ENCODE peak calls at places on chromosome 12, in seven cellular contexts. F is psoas muscle, X is mammary epithelial cell, G is suprapubic skin, P is OCI-LY7, H is transverse colon, R is left ventricle myocardium inferior. U is an unnamed sample. For H3K4me1, the result is how much of the 10 kb centered on the place peaks cover.

GRCh38 chr12:113097716-113098427 is 37.7 kb downstream of the RASAL1 start:
- DNase-seq in F (no peak), X (no peak), G (no peak), P (no peak), H (no peak), R (peak), U (peak)

GRCh38 chr12:98595152-98595988 is 1.9 kb downstream of the SLC25A3 start:
- DNase-seq in F (no peak), X (peak), G (no peak), P (no peak), H (no peak), R (no peak), U (no peak)

GRCh38 chr12:66647034-66647691 is 31.7 kb downstream of the GRIP1 start:
- DNase-seq in F (no peak), X (peak), G (no peak), P (no peak), H (no peak), R (no peak), U (no peak)

GRCh38 chr12:104569348-104570173 is 112.8 kb downstream of the CHST11 start:
- DNase-seq in F (no peak), X (no peak), G (no peak), P (peak), H (peak), R (no peak), U (no peak)

GRCh38 chr12:44259890-44260289 is 424.0 kb downstream of the TMEM117 start:
- DNase-seq in F (no peak), X (no peak), G (no peak), P (no peak), H (no peak), R (no peak), U (no peak)

GRCh38 chr12:42332301-42332894 is 6.4 kb downstream of the PPHLN1 start:
- DNase-seq in F (no peak), X (peak), G (no peak), P (peak), H (no peak), R (no peak), U (no peak)

GRCh38 chr12:130632582-130633174 is 83.4 kb downstream of the RIMBP2 start:
- DNase-seq in F (no peak), X (no peak), G (no peak), P (no peak), H (peak), R (no peak), U (no peak)

GRCh38 chr12:50567926-50568325 is 63.1 kb downstream of the DIP2B start:
- DNase-seq in F (no peak), X (no peak), G (no peak), P (no peak), H (no peak), R (no peak), U (no peak)

GRCh38 chr12:54161481-54162437 is 27.0 kb downstream of the SMUG1 start:
- DNase-seq in F (no peak), X (no peak), G (no peak), P (no peak), H (no peak), R (no peak), U (no peak)

GRCh38 chr12:46843811-46844210 is 18.0 kb upstream of the SLC38A4 start:
- DNase-seq in F (no peak), X (no peak), G (no peak), P (no peak), H (no peak), R (no peak), U (no peak)

GRCh38 chr12:131894981-131895639 is 688 bp downstream of the ULK1 start:
- DNase-seq in F (no peak), X (no peak), G (peak), P (no peak), H (peak), R (no peak), U (no peak)

GRCh38 chr12:57230381-57231155 is 1.1 kb downstream of the SHMT2 start:
- DNase-seq in F (no peak), X (no peak), G (no peak), P (no peak), H (no peak), R (peak), U (peak)

GRCh38 chr12:132566551-132567131 is 43.7 kb downstream of the LRCOL1 start:
- DNase-seq in F (no peak), X (no peak), G (no peak), P (no peak), H (no peak), R (no peak), U (no peak)

GRCh38 chr12:121026274-121027045 is 10.2 kb upstream of the C12orf43 start:
- DNase-seq in F (no peak), X (no peak), G (no peak), P (no peak), H (no peak), R (no peak), U (no peak)

GRCh38 chr12:111488271-111488670 is 82.5 kb downstream of the SH2B3 start:
- DNase-seq in F (peak), X (no peak), G (no peak), P (no peak), H (no peak), R (peak), U (peak)

GRCh38 chr12:91316825-91317224 is 134.2 kb upstream of the DCN start:
- DNase-seq in F (no peak), X (no peak), G (no peak), P (no peak), H (no peak), R (no peak), U (no peak)

GRCh38 chr12:58906917-58907316 is 13.4 kb downstream of the LRIG3 start:
- DNase-seq in F (no peak), X (peak), G (no peak), P (no peak), H (no peak), R (no peak), U (no peak)

GRCh38 chr12:89454080-89454848 is 70.3 kb downstream of the GALNT4 start:
- DNase-seq in F (no peak), X (no peak), G (no peak), P (no peak), H (no peak), R (no peak), U (peak)

GRCh38 chr12:72264548-72265175 is 7.5 kb upstream of the TRHDE start:
- DNase-seq in F (no peak), X (no peak), G (no peak), P (peak), H (no peak), R (no peak), U (no peak)

GRCh38 chr12:53999596-54000104 is 311 bp upstream of the HOXC9 start:
- DNase-seq in F (peak), X (peak), G (peak), P (no peak), H (no peak), R (no peak), U (no peak)

GRCh38 chr12:5251092-5251491 is 180.8 kb upstream of the NTF3 start:
- DNase-seq in F (no peak), X (no peak), G (no peak), P (no peak), H (no peak), R (no peak), U (no peak)

GRCh38 chr12:26032719-26033241 is 74.3 kb downstream of the RASSF8 start:
- DNase-seq in F (no peak), X (no peak), G (no peak), P (no peak), H (no peak), R (no peak), U (no peak)

GRCh38 chr12:121017966-121018491 is 1.7 kb upstream of the C12orf43 start:
- DNase-seq in F (no peak), X (no peak), G (no peak), P (no peak), H (no peak), R (no peak), U (no peak)

GRCh38 chr12:92290881-92291280 is 145.2 kb upstream of the BTG1 start:
- DNase-seq in F (no peak), X (peak), G (no peak), P (no peak), H (no peak), R (no peak), U (no peak)

GRCh38 chr12:15005064-15005463 is 32.2 kb downstream of the PDE6H start:
- DNase-seq in F (no peak), X (no peak), G (no peak), P (no peak), H (no peak), R (no peak), U (no peak)

GRCh38 chr12:115752151-115752550 is 525.3 kb downstream of the MED13L start:
- DNase-seq in F (no peak), X (no peak), G (no peak), P (no peak), H (no peak), R (no peak), U (no peak)

GRCh38 chr12:119931402-119931801 is 54.3 kb upstream of the CIT start:
- DNase-seq in F (no peak), X (peak), G (no peak), P (no peak), H (no peak), R (no peak), U (no peak)

GRCh38 chr12:5114436-5114835 is 70.8 kb downstream of the KCNA5 start:
- DNase-seq in F (no peak), X (no peak), G (no peak), P (no peak), H (no peak), R (no peak), U (no peak)

GRCh38 chr12:121697093-121697698 is 15.4 kb upstream of the TMEM120B start:
- DNase-seq in F (no peak), X (no peak), G (no peak), P (peak), H (no peak), R (no peak), U (no peak)

GRCh38 chr12:22410497-22410896 is 76.0 kb upstream of the ST8SIA1 start:
- DNase-seq in F (no peak), X (peak), G (no peak), P (no peak), H (no peak), R (no peak), U (no peak)

GRCh38 chr12:10966314-10966713 is 20.4 kb downstream of the TAS2R50 start:
- DNase-seq in F (no peak), X (no peak), G (no peak), P (no peak), H (no peak), R (no peak), U (no peak)

GRCh38 chr12:94586589-94587259 is 63.6 kb downstream of the TMCC3 start:
- DNase-seq in F (no peak), X (no peak), G (no peak), P (no peak), H (peak), R (no peak), U (no peak)

GRCh38 chr12:132795847-132796246 is 32.8 kb downstream of the GOLGA3 start:
- DNase-seq in F (no peak), X (no peak), G (no peak), P (no peak), H (no peak), R (no peak), U (no peak)

GRCh38 chr12:7602287-7602686 is 63.4 kb downstream of the APOBEC1 start:
- DNase-seq in F (no peak), X (peak), G (no peak), P (no peak), H (no peak), R (no peak), U (no peak)

GRCh38 chr12:75020068-75020557 is 189.5 kb downstream of the KCNC2 start:
- DNase-seq in F (no peak), X (peak), G (no peak), P (peak), H (no peak), R (no peak), U (no peak)

GRCh38 chr12:79676579-79676978 is 14.2 kb downstream of the PAWR start:
- DNase-seq in F (no peak), X (no peak), G (no peak), P (no peak), H (no peak), R (no peak), U (no peak)

GRCh38 chr12:89244536-89244935 is 107.8 kb downstream of the DUSP6 start:
- DNase-seq in F (no peak), X (no peak), G (no peak), P (peak), H (no peak), R (no peak), U (no peak)

GRCh38 chr12:131557310-131557709 is 153.6 kb upstream of the SFSWAP start:
- DNase-seq in F (no peak), X (no peak), G (no peak), P (no peak), H (no peak), R (no peak), U (no peak)

GRCh38 chr12:11917501-11917900 is 153.2 kb upstream of the BCL2L14 start:
- DNase-seq in F (no peak), X (no peak), G (no peak), P (no peak), H (no peak), R (no peak), U (no peak)

GRCh38 chr12:31318870-31319269 is 7.1 kb downstream of the SINHCAF start:
- DNase-seq in F (no peak), X (no peak), G (no peak), P (no peak), H (no peak), R (no peak), U (no peak)
- H3K4me3 ChIP-seq in F (no peak), X (no peak), G (no peak), P (peak), H (no peak), R (no peak), U (no peak)

GRCh38 chr12:70652451-70652850 is 15.2 kb upstream of the PTPRB start:
- DNase-seq in F (no peak), X (no peak), G (no peak), P (no peak), H (no peak), R (no peak), U (no peak)
- H3K4me1 ChIP-seq in F (under half), X (under half), G (under half), P (under half), H (under half), R (under half), U (under half)

DNA sequence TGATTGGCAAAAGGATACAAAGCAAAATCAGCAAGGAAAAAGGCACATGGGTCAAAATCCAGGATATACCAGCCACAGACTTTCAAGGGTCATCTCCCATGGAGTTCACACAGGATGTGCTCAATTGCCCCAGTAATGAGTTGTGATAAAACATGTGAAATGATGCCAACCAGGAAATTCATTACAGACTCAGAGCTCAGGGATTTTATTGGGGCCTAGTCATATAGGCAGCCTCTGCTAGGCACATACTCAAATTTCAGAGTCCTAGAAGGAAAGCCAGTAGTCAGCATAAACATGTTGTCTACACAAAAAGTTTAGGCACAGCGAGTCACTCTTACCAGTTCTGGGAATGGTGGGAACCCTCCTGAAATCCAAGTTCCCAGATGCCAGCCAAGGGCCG is 64.4 kb upstream of the OSBPL8 start:
- DNase-seq in F (no peak), X (peak), G (no peak), P (no peak), H (peak), R (no peak), U (no peak)
- H3K4me3 ChIP-seq in F (no peak), X (no peak), G (no peak), P (no peak), H (no peak), R (no peak), U (no peak)

DNA sequence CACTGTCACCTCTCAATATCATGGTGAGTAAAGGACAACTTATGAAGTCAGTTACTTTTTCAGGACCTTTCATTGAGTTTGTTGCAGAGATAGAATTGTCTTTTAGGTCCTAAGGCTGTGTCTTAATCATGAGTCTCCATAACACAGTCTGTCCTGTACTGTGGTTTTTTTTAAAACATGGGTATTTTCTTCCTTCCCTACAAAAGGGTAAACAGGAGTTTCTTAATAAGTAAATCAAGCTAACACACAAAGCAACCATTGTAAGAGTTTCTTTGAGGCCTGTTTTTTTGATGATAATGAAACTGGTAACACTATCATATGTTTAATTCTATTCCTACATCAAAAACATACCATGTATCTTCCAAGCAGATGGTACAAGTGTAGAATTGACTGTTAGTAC is 101.4 kb downstream of the PLEKHA5 start:
- DNase-seq in F (no peak), X (no peak), G (no peak), P (no peak), H (no peak), R (no peak), U (no peak)
- H3K4me1 ChIP-seq in F (under half), X (under half), G (under half), P (under half), H (under half), R (half or more), U (half or more)

GRCh38 chr12:52518574-52519469 is 1.4 kb downstream of the KRT5 start:
- DNase-seq in F (no peak), X (peak), G (peak), P (no peak), H (no peak), R (no peak), U (no peak)
- H3K4me3 ChIP-seq in F (no peak), X (peak), G (peak), P (no peak), H (no peak), R (no peak), U (no peak)

DNA sequence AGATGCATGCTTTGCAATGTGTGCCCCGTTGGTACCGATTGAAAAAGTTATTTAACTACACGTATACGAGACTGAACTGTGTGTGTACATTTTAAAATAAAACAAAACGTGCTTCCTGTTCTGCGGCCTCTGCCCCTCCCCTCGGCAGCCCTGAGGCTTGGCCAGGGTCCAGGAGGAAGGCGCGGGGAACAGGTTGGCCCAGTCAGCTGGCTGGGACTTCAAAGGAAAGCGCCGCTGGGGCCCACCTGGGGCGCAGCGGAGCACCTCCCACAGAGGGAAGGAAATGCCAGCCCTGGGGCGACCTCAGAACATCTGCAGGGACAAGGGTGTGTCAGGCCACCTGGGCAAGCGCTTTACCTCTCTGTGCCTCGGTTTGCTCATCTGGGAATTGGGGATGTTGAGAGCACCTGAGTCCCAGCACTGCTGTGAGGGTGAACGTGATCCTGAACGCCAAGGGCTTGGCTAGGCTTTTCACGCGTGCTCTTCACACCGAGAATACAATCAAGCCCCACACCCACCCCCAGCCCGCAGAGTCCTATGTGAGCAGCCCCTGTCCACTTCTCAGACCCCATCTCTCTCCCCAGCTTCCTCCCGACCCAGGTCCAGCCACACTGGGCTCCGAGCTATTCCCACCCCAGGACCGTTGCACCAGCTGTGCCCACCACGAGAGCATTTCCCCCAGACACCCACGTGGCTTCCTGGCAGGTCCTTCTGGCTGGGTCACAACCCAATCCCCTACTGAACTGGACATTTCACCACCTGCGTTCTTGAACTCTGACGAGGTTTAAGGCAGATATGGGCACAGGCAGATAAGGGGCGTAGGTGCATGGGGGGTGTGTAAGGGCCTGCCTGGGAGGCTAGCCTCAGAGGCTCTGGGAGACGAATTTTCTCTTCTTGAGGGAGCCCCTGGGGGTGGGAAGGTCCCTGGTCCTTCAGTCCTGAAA is 41.9 kb upstream of the NCOR2 start:
- DNase-seq in F (peak), X (peak), G (peak), P (peak), H (peak), R (peak), U (peak)
- H3K4me1 ChIP-seq in F (under half), X (under half), G (under half), P (under half), H (under half), R (under half), U (under half)

GRCh38 chr12:124426594-124427550 is 132.0 kb downstream of the RFLNA start:
- DNase-seq in F (no peak), X (no peak), G (no peak), P (no peak), H (no peak), R (no peak), U (no peak)
- H3K4me3 ChIP-seq in F (no peak), X (no peak), G (no peak), P (no peak), H (no peak), R (no peak), U (no peak)

DNA sequence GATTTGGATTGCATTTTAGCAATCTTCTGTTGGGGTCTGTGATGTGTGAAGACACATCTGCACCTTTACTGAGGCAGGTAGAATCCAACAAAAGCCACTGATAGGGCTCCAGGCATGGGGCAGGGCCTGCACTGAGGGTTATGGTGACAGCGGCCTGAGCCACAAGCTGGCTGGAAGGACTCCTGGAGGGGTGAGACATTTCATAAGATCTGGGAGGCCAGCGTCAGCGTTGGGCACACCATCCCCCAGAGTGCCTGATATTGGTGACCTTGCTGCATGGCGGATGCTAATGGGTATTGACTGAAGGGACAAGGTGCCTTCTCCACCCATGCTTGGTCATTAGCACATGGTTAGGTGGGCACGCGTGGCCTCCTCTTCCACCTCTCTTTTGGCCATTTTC is 187.6 kb downstream of the CACNA1C start:
- DNase-seq in F (no peak), X (no peak), G (no peak), P (no peak), H (no peak), R (no peak), U (no peak)
- H3K4me1 ChIP-seq in F (under half), X (under half), G (under half), P (under half), H (under half), R (half or more), U (half or more)

U was measured in heart right ventricle.